ENCODE peak calls at places on chromosomes 16 and 17, in four cellular contexts. F is stomach, I is ovary, A is cardiac muscle cell. O is an unnamed sample.
A peak's percentile ranks its signal among the peaks of the same experiment; 100 is the strongest.

GRCh38 chr17:33560165-33560564 is 267.1 kb upstream of the ASIC2 start:
- DNase-seq in F (no peak), I (no peak), A (peak; percentile 34), O (no peak)

GRCh38 chr16:68605746-68606145 is 39.4 kb upstream of the CDH3 start:
- DNase-seq in F (no peak), I (no peak), A (no peak), O (no peak)

GRCh38 chr16:4911831-4912422 is 25.0 kb downstream of the PPL start:
- DNase-seq in F (no peak), I (no peak), A (peak; percentile 60), O (no peak)

GRCh38 chr16:66988197-66988788 is at the start of gene CES4A:
- DNase-seq in F (no peak), I (no peak), A (peak; percentile 65), O (no peak)

GRCh38 chr17:1180434-1180742 is 607 bp upstream of the ABR start:
- DNase-seq in F (no peak), I (no peak), A (no peak), O (no peak)

GRCh38 chr16:63684116-63684515 is 1437.7 kb downstream of the CDH11 start:
- DNase-seq in F (no peak), I (no peak), A (no peak), O (no peak)

GRCh38 chr16:25027781-25028180 is 12.6 kb upstream of the ARHGAP17 start:
- DNase-seq in F (no peak), I (no peak), A (no peak), O (no peak)

GRCh38 chr17:28725660-28726395 is at the start of gene TLCD1:
- DNase-seq in F (peak; percentile 73), I (peak; percentile 67), A (peak; percentile 89), O (peak; percentile 79)

GRCh38 chr16:66446737-66447136 is 19.6 kb downstream of the BEAN1 start:
- DNase-seq in F (no peak), I (no peak), A (no peak), O (no peak)

GRCh38 chr17:32609085-32609484 is 122.3 kb downstream of the CDK5R1 start:
- DNase-seq in F (peak; percentile 87), I (no peak), A (no peak), O (peak; percentile 75)

GRCh38 chr17:6940186-6940649 is 55.6 kb upstream of the ALOX12 start:
- DNase-seq in F (no peak), I (no peak), A (no peak), O (no peak)

GRCh38 chr16:49600541-49600940 is 226.9 kb downstream of the C16orf78 start:
- DNase-seq in F (peak; percentile 10), I (no peak), A (no peak), O (no peak)

GRCh38 chr17:41536741-41537613 is 8.9 kb upstream of the KRT19 start:
- DNase-seq in F (no peak), I (no peak), A (no peak), O (no peak)

GRCh38 chr17:67830440-67830839 is 5.1 kb downstream of the BPTF start:
- DNase-seq in F (no peak), I (no peak), A (peak; percentile 45), O (no peak)

GRCh38 chr16:84438971-84439696 is 65.3 kb downstream of the MEAK7 start:
- DNase-seq in F (no peak), I (no peak), A (no peak), O (no peak)

GRCh38 chr16:24975428-24975889 is 39.7 kb downstream of the ARHGAP17 start:
- DNase-seq in F (no peak), I (no peak), A (peak; percentile 52), O (no peak)

GRCh38 chr17:51166198-51166986 is at the start of gene NME2:
- DNase-seq in F (peak; percentile 92), I (peak; percentile 90), A (peak; percentile 86), O (peak; percentile 96)

GRCh38 chr17:83103200-83103937 is 24.0 kb downstream of the METRNL start:
- DNase-seq in F (peak; percentile 83), I (peak; percentile 88), A (no peak), O (no peak)

GRCh38 chr17:68592004-68592403 is 9.2 kb downstream of the FAM20A start:
- DNase-seq in F (no peak), I (no peak), A (no peak), O (no peak)

GRCh38 chr16:58399718-58400633 is 7.7 kb downstream of the GINS3 start:
- DNase-seq in F (no peak), I (no peak), A (no peak), O (no peak)

GRCh38 chr17:17781591-17782424 is 55.0 kb downstream of the SREBF1 start:
- DNase-seq in F (peak; percentile 84), I (peak; percentile 90), A (peak; percentile 62), O (peak; percentile 82)

GRCh38 chr16:6125483-6126259 is 1028.1 kb upstream of the EEF2KMT start:
- DNase-seq in F (no peak), I (no peak), A (no peak), O (no peak)

GRCh38 chr17:82228842-82229685 is at the start of gene SLC16A3:
- DNase-seq in F (peak; percentile 76), I (no peak), A (peak; percentile 83), O (peak; percentile 82)

GRCh38 chr17:36544049-36544319 is 735 bp upstream of the GGNBP2 start:
- DNase-seq in F (peak; percentile 47), I (no peak), A (peak; percentile 66), O (peak; percentile 73)

GRCh38 chr16:3797904-3798811 is 80.8 kb upstream of the TRAP1 start:
- DNase-seq in F (no peak), I (no peak), A (no peak), O (no peak)

GRCh38 chr17:2034806-2035548 is 5.0 kb downstream of the DPH1 start:
- DNase-seq in F (no peak), I (no peak), A (peak; percentile 90), O (no peak)

GRCh38 chr16:12086861-12087260 is 110.3 kb downstream of the SNX29 start:
- DNase-seq in F (no peak), I (no peak), A (no peak), O (no peak)

GRCh38 chr17:36777118-36777517 is 160.2 kb upstream of the LHX1 start:
- DNase-seq in F (no peak), I (no peak), A (peak; percentile 39), O (no peak)

GRCh38 chr16:72467157-72467759 is 295.3 kb upstream of the PMFBP1 start:
- DNase-seq in F (no peak), I (no peak), A (peak; percentile 71), O (no peak)

GRCh38 chr17:51064061-51064735 is 56.5 kb downstream of the SPAG9 start:
- DNase-seq in F (no peak), I (no peak), A (no peak), O (no peak)

GRCh38 chr16:89863741-89864391 is 9.5 kb upstream of the TCF25 start:
- DNase-seq in F (no peak), I (no peak), A (peak; percentile 73), O (no peak)

GRCh38 chr16:89343501-89344291 is 126.2 kb downstream of the ZNF778 start:
- DNase-seq in F (no peak), I (no peak), A (no peak), O (no peak)

GRCh38 chr17:51508048-51508447 is 247.7 kb downstream of the UTP18 start:
- DNase-seq in F (no peak), I (no peak), A (no peak), O (no peak)

GRCh38 chr17:61285483-61286320 is 113.9 kb upstream of the TBX2 start:
- DNase-seq in F (no peak), I (no peak), A (peak; percentile 67), O (no peak)

GRCh38 chr17:27536781-27537180 is 80.5 kb downstream of the KSR1 start:
- DNase-seq in F (no peak), I (no peak), A (no peak), O (no peak)
- H3K27ac ChIP-seq in F (no peak overlapping the region), I (no peak overlapping the region), A (no peak overlapping the region), O (no peak overlapping the region)

GRCh38 chr17:50045154-50045553 is 10.8 kb upstream of the ITGA3 start:
- DNase-seq in F (no peak), I (no peak), A (no peak), O (no peak)
- H3K4me3 ChIP-seq in F (no peak overlapping the region), I (no peak overlapping the region), A (no peak overlapping the region), O (no peak overlapping the region)

GRCh38 chr16:87387942-87388817 is 4.0 kb upstream of the MAP1LC3B start:
- DNase-seq in F (peak; percentile 93), I (peak; percentile 91), A (peak; percentile 99), O (peak; percentile 95)

GRCh38 chr16:87390641-87391323 is 1.4 kb upstream of the MAP1LC3B start:
- DNase-seq in F (no peak), I (peak; percentile 57), A (no peak), O (no peak)

GRCh38 chr16:87391324-87391949 is 699 bp upstream of the MAP1LC3B start:
- DNase-seq in F (peak; percentile 58), I (peak; percentile 75), A (no peak), O (peak; percentile 91)

GRCh38 chr16:87389245-87389644 is 2.9 kb upstream of the MAP1LC3B start:
- DNase-seq in F (no peak), I (no peak), A (no peak), O (no peak)

GRCh38 chr16:87388818-87389134 is 3.4 kb upstream of the MAP1LC3B start:
- DNase-seq in F (no peak), I (no peak), A (no peak), O (no peak)
- H3K27ac ChIP-seq in F (peak overlapping the region; percentile 88), I (peak overlapping the region; percentile 89), A (peak overlapping the region; percentile 96), O (peak overlapping the region; percentile 99)

DNA sequence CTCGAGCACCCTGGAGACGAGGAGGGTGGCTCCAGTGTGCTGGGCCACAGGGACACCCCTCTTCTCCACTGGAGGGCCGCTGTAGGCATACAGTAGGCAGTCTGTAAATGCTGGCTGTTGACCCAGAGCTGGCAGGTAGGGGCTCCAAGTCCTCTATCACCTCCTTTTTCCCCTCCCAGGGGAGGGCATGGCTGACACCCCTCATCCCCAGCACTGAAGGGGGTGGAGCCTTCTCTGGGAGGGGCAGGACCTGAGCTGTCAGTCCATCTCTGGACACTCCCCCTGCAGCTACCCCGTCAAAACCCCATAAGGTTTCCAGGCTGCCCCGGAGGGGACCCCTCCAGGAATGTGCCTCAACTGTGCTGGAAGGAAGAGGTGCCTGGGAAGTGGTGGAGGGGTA is 2.4 kb downstream of the KCNJ12 start:
- DNase-seq in F (no peak), I (no peak), A (no peak), O (no peak)
- H3K4me3 ChIP-seq in F (no peak overlapping the region), I (no peak overlapping the region), A (no peak overlapping the region), O (no peak overlapping the region)

GRCh38 chr17:4229627-4230026 is 34.2 kb downstream of the ANKFY1 start:
- DNase-seq in F (no peak), I (peak; percentile 64), A (peak; percentile 79), O (peak; percentile 84)
- H3K27ac ChIP-seq in F (peak overlapping the region; percentile 59), I (peak overlapping the region; percentile 67), A (peak overlapping the region; percentile 95), O (peak overlapping the region; percentile 84)

DNA sequence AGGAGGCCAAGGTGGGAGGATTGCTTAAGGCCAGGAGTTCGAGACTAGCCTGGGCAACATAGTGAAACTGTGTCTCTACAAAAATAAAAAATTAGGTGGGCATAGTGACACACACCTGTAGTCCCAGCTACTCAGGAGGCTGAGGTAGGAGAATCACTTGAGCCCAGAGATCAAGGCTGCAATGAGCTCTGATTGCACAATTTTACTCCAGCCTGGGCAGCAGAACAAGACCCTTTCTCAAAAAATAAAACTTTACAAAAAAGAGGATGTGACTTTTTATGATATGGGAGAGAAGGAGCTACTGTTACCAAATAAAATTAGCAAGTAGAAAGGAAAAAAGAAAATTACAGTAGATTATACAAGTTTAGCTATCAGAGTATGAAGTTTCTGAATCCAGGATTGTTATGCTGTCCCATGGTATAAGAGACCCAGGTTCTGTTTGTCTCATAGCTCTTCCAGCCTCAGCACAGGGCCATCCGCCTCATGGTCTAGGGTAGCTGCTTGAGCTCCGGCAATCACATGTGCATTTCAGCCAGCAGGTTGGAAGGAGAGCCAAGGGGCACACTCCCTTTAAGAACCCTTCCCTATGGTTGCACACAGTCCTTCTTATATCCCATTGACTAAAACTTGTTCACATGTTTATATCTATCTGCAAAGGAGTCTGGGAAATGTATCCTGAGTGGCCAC is 13.5 kb downstream of the EEF2K start:
- DNase-seq in F (no peak), I (no peak), A (no peak), O (no peak)
- H3K4me3 ChIP-seq in F (no peak overlapping the region), I (no peak overlapping the region), A (no peak overlapping the region), O (peak overlapping the region; percentile 49)

GRCh38 chr17:20010886-20011402 is 1.8 kb downstream of the SPECC1 start:
- DNase-seq in F (no peak), I (no peak), A (no peak), O (no peak)
- H3K27ac ChIP-seq in F (no peak overlapping the region), I (peak overlapping the region; percentile 72), A (no peak overlapping the region), O (no peak overlapping the region)

O was measured in psoas muscle.